ENCODE peak calls at places on chromosome 19, in ten cellular contexts. One of them, this sample, is unnamed.

GRCh38 chr19:46192990-46193650 is 36.4 kb upstream of the IGFL1 start:
- DNase-seq in AG09309: peak; percentile 27
- DNase-seq in neural crest cell: no peak
- DNase-seq in HT1080: peak; percentile 43
- DNase-seq in bronchial epithelial cell: peak; percentile 82
- DNase-seq in GM04503: peak; percentile 53
- DNase-seq in CD8-positive, alpha-beta memory T cell: no peak
- DNase-seq in pancreas: no peak
- DNase-seq in NCI-H1092 treated with DMSO at 0.1 percent for 48 hours: no peak
- DNase-seq in Ammon's horn: peak; percentile 23
- DNase-seq in this sample: no peak

GRCh38 chr19:30783936-30784335 is 411.8 kb downstream of the ZNF536 start:
- DNase-seq in AG09309: no peak
- DNase-seq in neural crest cell: no peak
- DNase-seq in HT1080: no peak
- DNase-seq in bronchial epithelial cell: no peak
- DNase-seq in GM04503: no peak
- DNase-seq in CD8-positive, alpha-beta memory T cell: no peak
- DNase-seq in pancreas: no peak
- DNase-seq in NCI-H1092 treated with DMSO at 0.1 percent for 48 hours: no peak
- DNase-seq in Ammon's horn: no peak
- DNase-seq in this sample: no peak

GRCh38 chr19:9128171-9128570 is 1.4 kb upstream of the OR7G3 start:
- DNase-seq in AG09309: no peak
- DNase-seq in neural crest cell: no peak
- DNase-seq in HT1080: peak; percentile 84
- DNase-seq in bronchial epithelial cell: peak; percentile 58
- DNase-seq in GM04503: no peak
- DNase-seq in CD8-positive, alpha-beta memory T cell: no peak
- DNase-seq in pancreas: no peak
- DNase-seq in NCI-H1092 treated with DMSO at 0.1 percent for 48 hours: no peak
- DNase-seq in Ammon's horn: no peak
- DNase-seq in this sample: no peak

GRCh38 chr19:33048806-33049676 is 15.6 kb downstream of the RHPN2 start:
- DNase-seq in AG09309: no peak
- DNase-seq in neural crest cell: no peak
- DNase-seq in HT1080: no peak
- DNase-seq in bronchial epithelial cell: peak; percentile 61
- DNase-seq in GM04503: no peak
- DNase-seq in CD8-positive, alpha-beta memory T cell: no peak
- DNase-seq in pancreas: no peak
- DNase-seq in NCI-H1092 treated with DMSO at 0.1 percent for 48 hours: no peak
- DNase-seq in Ammon's horn: no peak
- DNase-seq in this sample: no peak

GRCh38 chr19:11324079-11324661 is 15.3 kb downstream of the RAB3D start:
- DNase-seq in AG09309: peak; percentile 92
- DNase-seq in neural crest cell: no peak
- DNase-seq in HT1080: peak; percentile 76
- DNase-seq in bronchial epithelial cell: peak; percentile 93
- DNase-seq in GM04503: peak; percentile 89
- DNase-seq in CD8-positive, alpha-beta memory T cell: no peak
- DNase-seq in pancreas: peak; percentile 67
- DNase-seq in NCI-H1092 treated with DMSO at 0.1 percent for 48 hours: peak; percentile 58
- DNase-seq in Ammon's horn: peak; percentile 83
- DNase-seq in this sample: no peak

GRCh38 chr19:16309653-16310052 is 15.0 kb upstream of the KLF2 start:
- DNase-seq in AG09309: no peak
- DNase-seq in neural crest cell: no peak
- DNase-seq in HT1080: no peak
- DNase-seq in bronchial epithelial cell: no peak
- DNase-seq in GM04503: no peak
- DNase-seq in CD8-positive, alpha-beta memory T cell: no peak
- DNase-seq in pancreas: no peak
- DNase-seq in NCI-H1092 treated with DMSO at 0.1 percent for 48 hours: no peak
- DNase-seq in Ammon's horn: no peak
- DNase-seq in this sample: no peak

GRCh38 chr19:30492581-30492980 is 120.4 kb downstream of the ZNF536 start:
- DNase-seq in AG09309: no peak
- DNase-seq in neural crest cell: no peak
- DNase-seq in HT1080: no peak
- DNase-seq in bronchial epithelial cell: no peak
- DNase-seq in GM04503: no peak
- DNase-seq in CD8-positive, alpha-beta memory T cell: no peak
- DNase-seq in pancreas: no peak
- DNase-seq in NCI-H1092 treated with DMSO at 0.1 percent for 48 hours: no peak
- DNase-seq in Ammon's horn: no peak
- DNase-seq in this sample: peak; percentile 40

GRCh38 chr19:39987167-39987566 is 9.7 kb upstream of the ZNF546 start:
- DNase-seq in AG09309: no peak
- DNase-seq in neural crest cell: no peak
- DNase-seq in HT1080: no peak
- DNase-seq in bronchial epithelial cell: no peak
- DNase-seq in GM04503: no peak
- DNase-seq in CD8-positive, alpha-beta memory T cell: no peak
- DNase-seq in pancreas: no peak
- DNase-seq in NCI-H1092 treated with DMSO at 0.1 percent for 48 hours: no peak
- DNase-seq in Ammon's horn: no peak
- DNase-seq in this sample: no peak

GRCh38 chr19:6060600-6061391 is 49.5 kb downstream of the RFX2 start:
- DNase-seq in AG09309: no peak
- DNase-seq in neural crest cell: no peak
- DNase-seq in HT1080: peak; percentile 85
- DNase-seq in bronchial epithelial cell: peak; percentile 17
- DNase-seq in GM04503: peak; percentile 65
- DNase-seq in CD8-positive, alpha-beta memory T cell: no peak
- DNase-seq in pancreas: no peak
- DNase-seq in NCI-H1092 treated with DMSO at 0.1 percent for 48 hours: no peak
- DNase-seq in Ammon's horn: no peak
- DNase-seq in this sample: peak; percentile 55

GRCh38 chr19:17772172-17772571 is 20.9 kb downstream of the FCHO1 start:
- DNase-seq in AG09309: no peak
- DNase-seq in neural crest cell: no peak
- DNase-seq in HT1080: no peak
- DNase-seq in bronchial epithelial cell: no peak
- DNase-seq in GM04503: no peak
- DNase-seq in CD8-positive, alpha-beta memory T cell: no peak
- DNase-seq in pancreas: no peak
- DNase-seq in NCI-H1092 treated with DMSO at 0.1 percent for 48 hours: no peak
- DNase-seq in Ammon's horn: no peak
- DNase-seq in this sample: no peak

GRCh38 chr19:10430505-10431253 is 10.3 kb downstream of the PDE4A start:
- DNase-seq in AG09309: no peak
- DNase-seq in neural crest cell: no peak
- DNase-seq in HT1080: no peak
- DNase-seq in bronchial epithelial cell: no peak
- DNase-seq in GM04503: no peak
- DNase-seq in CD8-positive, alpha-beta memory T cell: no peak
- DNase-seq in pancreas: peak; percentile 76
- DNase-seq in NCI-H1092 treated with DMSO at 0.1 percent for 48 hours: no peak
- DNase-seq in Ammon's horn: peak; percentile 10
- DNase-seq in this sample: no peak

GRCh38 chr19:1528596-1529429 is 4.9 kb downstream of the PLK5 start:
- DNase-seq in AG09309: no peak
- DNase-seq in neural crest cell: no peak
- DNase-seq in HT1080: no peak
- DNase-seq in bronchial epithelial cell: no peak
- DNase-seq in GM04503: no peak
- DNase-seq in CD8-positive, alpha-beta memory T cell: no peak
- DNase-seq in pancreas: no peak
- DNase-seq in NCI-H1092 treated with DMSO at 0.1 percent for 48 hours: no peak
- DNase-seq in Ammon's horn: no peak
- DNase-seq in this sample: no peak

GRCh38 chr19:28687296-28687695 is 525.7 kb downstream of the UQCRFS1 start:
- DNase-seq in AG09309: no peak
- DNase-seq in neural crest cell: no peak
- DNase-seq in HT1080: no peak
- DNase-seq in bronchial epithelial cell: no peak
- DNase-seq in GM04503: no peak
- DNase-seq in CD8-positive, alpha-beta memory T cell: no peak
- DNase-seq in pancreas: no peak
- DNase-seq in NCI-H1092 treated with DMSO at 0.1 percent for 48 hours: no peak
- DNase-seq in Ammon's horn: no peak
- DNase-seq in this sample: no peak

GRCh38 chr19:5091576-5092215 is 122.8 kb downstream of the KDM4B start:
- DNase-seq in AG09309: no peak
- DNase-seq in neural crest cell: no peak
- DNase-seq in HT1080: no peak
- DNase-seq in bronchial epithelial cell: no peak
- DNase-seq in GM04503: no peak
- DNase-seq in CD8-positive, alpha-beta memory T cell: no peak
- DNase-seq in pancreas: no peak
- DNase-seq in NCI-H1092 treated with DMSO at 0.1 percent for 48 hours: peak; percentile 55
- DNase-seq in Ammon's horn: no peak
- DNase-seq in this sample: no peak

GRCh38 chr19:7668842-7669241 is at the start of gene RETN:
- DNase-seq in AG09309: no peak
- DNase-seq in neural crest cell: no peak
- DNase-seq in HT1080: no peak
- DNase-seq in bronchial epithelial cell: no peak
- DNase-seq in GM04503: no peak
- DNase-seq in CD8-positive, alpha-beta memory T cell: no peak
- DNase-seq in pancreas: no peak
- DNase-seq in NCI-H1092 treated with DMSO at 0.1 percent for 48 hours: no peak
- DNase-seq in Ammon's horn: no peak
- DNase-seq in this sample: no peak

GRCh38 chr19:16379521-16380313 is 55.1 kb downstream of the KLF2 start:
- DNase-seq in AG09309: no peak
- DNase-seq in neural crest cell: no peak
- DNase-seq in HT1080: no peak
- DNase-seq in bronchial epithelial cell: no peak
- DNase-seq in GM04503: no peak
- DNase-seq in CD8-positive, alpha-beta memory T cell: no peak
- DNase-seq in pancreas: no peak
- DNase-seq in NCI-H1092 treated with DMSO at 0.1 percent for 48 hours: no peak
- DNase-seq in Ammon's horn: no peak
- DNase-seq in this sample: no peak

GRCh38 chr19:11693505-11694499 is 44.9 kb downstream of the ZNF823 start:
- DNase-seq in AG09309: peak; percentile 54
- DNase-seq in neural crest cell: no peak
- DNase-seq in HT1080: peak; percentile 51
- DNase-seq in bronchial epithelial cell: peak; percentile 62
- DNase-seq in GM04503: peak; percentile 63
- DNase-seq in CD8-positive, alpha-beta memory T cell: no peak
- DNase-seq in pancreas: no peak
- DNase-seq in NCI-H1092 treated with DMSO at 0.1 percent for 48 hours: peak; percentile 6
- DNase-seq in Ammon's horn: no peak
- DNase-seq in this sample: peak; percentile 75

GRCh38 chr19:32674153-32674958 is 624 bp downstream of the ANKRD27 start:
- DNase-seq in AG09309: no peak
- DNase-seq in neural crest cell: no peak
- DNase-seq in HT1080: no peak
- DNase-seq in bronchial epithelial cell: no peak
- DNase-seq in GM04503: no peak
- DNase-seq in CD8-positive, alpha-beta memory T cell: no peak
- DNase-seq in pancreas: no peak
- DNase-seq in NCI-H1092 treated with DMSO at 0.1 percent for 48 hours: no peak
- DNase-seq in Ammon's horn: peak; percentile 34
- DNase-seq in this sample: no peak

GRCh38 chr19:27740396-27740795 is 1472.6 kb downstream of the UQCRFS1 start:
- DNase-seq in AG09309: no peak
- DNase-seq in neural crest cell: no peak
- DNase-seq in HT1080: no peak
- DNase-seq in bronchial epithelial cell: no peak
- DNase-seq in GM04503: no peak
- DNase-seq in CD8-positive, alpha-beta memory T cell: no peak
- DNase-seq in pancreas: no peak
- DNase-seq in NCI-H1092 treated with DMSO at 0.1 percent for 48 hours: no peak
- DNase-seq in Ammon's horn: no peak
- DNase-seq in this sample: peak; percentile 3

GRCh38 chr19:17391371-17392151 is 2.4 kb downstream of the CCDC194 start:
- DNase-seq in AG09309: no peak
- DNase-seq in neural crest cell: no peak
- DNase-seq in HT1080: no peak
- DNase-seq in bronchial epithelial cell: peak; percentile 14
- DNase-seq in GM04503: no peak
- DNase-seq in CD8-positive, alpha-beta memory T cell: no peak
- DNase-seq in pancreas: no peak
- DNase-seq in NCI-H1092 treated with DMSO at 0.1 percent for 48 hours: no peak
- DNase-seq in Ammon's horn: peak; percentile 37
- DNase-seq in this sample: peak; percentile 38

GRCh38 chr19:14503285-14503684 is 7.4 kb upstream of the GIPC1 start:
- DNase-seq in AG09309: no peak
- DNase-seq in neural crest cell: no peak
- DNase-seq in HT1080: no peak
- DNase-seq in bronchial epithelial cell: no peak
- DNase-seq in GM04503: no peak
- DNase-seq in CD8-positive, alpha-beta memory T cell: no peak
- DNase-seq in pancreas: no peak
- DNase-seq in NCI-H1092 treated with DMSO at 0.1 percent for 48 hours: no peak
- DNase-seq in Ammon's horn: no peak
- DNase-seq in this sample: no peak

GRCh38 chr19:5225486-5226345 is 114.9 kb downstream of the PTPRS start:
- DNase-seq in AG09309: no peak
- DNase-seq in neural crest cell: peak; percentile 45
- DNase-seq in HT1080: no peak
- DNase-seq in bronchial epithelial cell: no peak
- DNase-seq in GM04503: no peak
- DNase-seq in CD8-positive, alpha-beta memory T cell: no peak
- DNase-seq in pancreas: peak; percentile 74
- DNase-seq in NCI-H1092 treated with DMSO at 0.1 percent for 48 hours: peak; percentile 8
- DNase-seq in Ammon's horn: no peak
- DNase-seq in this sample: peak; percentile 77

GRCh38 chr19:40365613-40366401 is 17.3 kb downstream of the PLD3 start:
- DNase-seq in AG09309: no peak
- DNase-seq in neural crest cell: peak; percentile 76
- DNase-seq in HT1080: no peak
- DNase-seq in bronchial epithelial cell: peak; percentile 49
- DNase-seq in GM04503: no peak
- DNase-seq in CD8-positive, alpha-beta memory T cell: no peak
- DNase-seq in pancreas: no peak
- DNase-seq in NCI-H1092 treated with DMSO at 0.1 percent for 48 hours: no peak
- DNase-seq in Ammon's horn: peak; percentile 77
- DNase-seq in this sample: peak; percentile 93

GRCh38 chr19:5128932-5129389 is 160.0 kb downstream of the KDM4B start:
- DNase-seq in AG09309: no peak
- DNase-seq in neural crest cell: no peak
- DNase-seq in HT1080: no peak
- DNase-seq in bronchial epithelial cell: no peak
- DNase-seq in GM04503: no peak
- DNase-seq in CD8-positive, alpha-beta memory T cell: no peak
- DNase-seq in pancreas: peak; percentile 91
- DNase-seq in NCI-H1092 treated with DMSO at 0.1 percent for 48 hours: no peak
- DNase-seq in Ammon's horn: no peak
- DNase-seq in this sample: no peak

GRCh38 chr19:7815325-7815724 is 14.7 kb upstream of the EVI5L start:
- DNase-seq in AG09309: no peak
- DNase-seq in neural crest cell: no peak
- DNase-seq in HT1080: no peak
- DNase-seq in bronchial epithelial cell: no peak
- DNase-seq in GM04503: no peak
- DNase-seq in CD8-positive, alpha-beta memory T cell: no peak
- DNase-seq in pancreas: no peak
- DNase-seq in NCI-H1092 treated with DMSO at 0.1 percent for 48 hours: no peak
- DNase-seq in Ammon's horn: no peak
- DNase-seq in this sample: no peak

GRCh38 chr19:43551399-43552197 is 18.6 kb downstream of the ZNF575 start:
- DNase-seq in AG09309: no peak
- DNase-seq in neural crest cell: no peak
- DNase-seq in HT1080: no peak
- DNase-seq in bronchial epithelial cell: no peak
- DNase-seq in GM04503: no peak
- DNase-seq in CD8-positive, alpha-beta memory T cell: no peak
- DNase-seq in pancreas: no peak
- DNase-seq in NCI-H1092 treated with DMSO at 0.1 percent for 48 hours: no peak
- DNase-seq in Ammon's horn: no peak
- DNase-seq in this sample: no peak

GRCh38 chr19:29676586-29676985 is 11.3 kb downstream of the PLEKHF1 start:
- DNase-seq in AG09309: no peak
- DNase-seq in neural crest cell: no peak
- DNase-seq in HT1080: no peak
- DNase-seq in bronchial epithelial cell: no peak
- DNase-seq in GM04503: no peak
- DNase-seq in CD8-positive, alpha-beta memory T cell: no peak
- DNase-seq in pancreas: no peak
- DNase-seq in NCI-H1092 treated with DMSO at 0.1 percent for 48 hours: no peak
- DNase-seq in Ammon's horn: no peak
- DNase-seq in this sample: no peak

GRCh38 chr19:23313196-23313595 is 63.0 kb upstream of the ZNF724 start:
- DNase-seq in AG09309: no peak
- DNase-seq in neural crest cell: no peak
- DNase-seq in HT1080: no peak
- DNase-seq in bronchial epithelial cell: no peak
- DNase-seq in GM04503: no peak
- DNase-seq in CD8-positive, alpha-beta memory T cell: no peak
- DNase-seq in pancreas: no peak
- DNase-seq in NCI-H1092 treated with DMSO at 0.1 percent for 48 hours: no peak
- DNase-seq in Ammon's horn: no peak
- DNase-seq in this sample: no peak